ENCODE peak calls at places on chromosomes 16 and 17, in four cellular contexts. F, H, I and J are unnamed samples.

GRCh38 chr17:11643851-11644250 is 45.6 kb downstream of the DNAH9 start:
- DNase-seq in F (no peak), H (no peak), I (no peak), J (no peak)

GRCh38 chr17:30222741-30223175 is 12.7 kb downstream of the SLC6A4 start:
- DNase-seq in F (no peak), H (no peak), I (no peak), J (no peak)

GRCh38 chr17:44210342-44211192 is 8.9 kb downstream of the UBTF start:
- DNase-seq in F (peak), H (peak), I (peak), J (peak)

GRCh38 chr17:80908776-80909175 is 82.9 kb upstream of the CHMP6 start:
- DNase-seq in F (no peak), H (no peak), I (peak), J (peak)

GRCh38 chr17:37259030-37259735 is 116.6 kb upstream of the C17orf78 start:
- DNase-seq in F (no peak), H (no peak), I (no peak), J (no peak)

GRCh38 chr16:280552-280951 is at the start of gene ARHGDIG:
- DNase-seq in F (no peak), H (no peak), I (peak), J (no peak)

GRCh38 chr16:57091990-57092785 is at the start of gene CPNE2:
- DNase-seq in F (no peak), H (peak), I (peak), J (peak)

GRCh38 chr16:24980077-24980793 is 34.9 kb downstream of the ARHGAP17 start:
- DNase-seq in F (no peak), H (no peak), I (peak), J (peak)

GRCh38 chr17:39270923-39271322 is 45.2 kb upstream of the STAC2 start:
- DNase-seq in F (no peak), H (no peak), I (no peak), J (no peak)

GRCh38 chr16:57111420-57111819 is 19.0 kb downstream of the CPNE2 start:
- DNase-seq in F (no peak), H (no peak), I (no peak), J (no peak)

GRCh38 chr17:63998050-63998720 is at the start of gene PRR29:
- DNase-seq in F (no peak), H (peak), I (peak), J (peak)

GRCh38 chr16:54934536-54935410 is 4.1 kb downstream of the IRX5 start:
- DNase-seq in F (no peak), H (no peak), I (peak), J (no peak)

DNA sequence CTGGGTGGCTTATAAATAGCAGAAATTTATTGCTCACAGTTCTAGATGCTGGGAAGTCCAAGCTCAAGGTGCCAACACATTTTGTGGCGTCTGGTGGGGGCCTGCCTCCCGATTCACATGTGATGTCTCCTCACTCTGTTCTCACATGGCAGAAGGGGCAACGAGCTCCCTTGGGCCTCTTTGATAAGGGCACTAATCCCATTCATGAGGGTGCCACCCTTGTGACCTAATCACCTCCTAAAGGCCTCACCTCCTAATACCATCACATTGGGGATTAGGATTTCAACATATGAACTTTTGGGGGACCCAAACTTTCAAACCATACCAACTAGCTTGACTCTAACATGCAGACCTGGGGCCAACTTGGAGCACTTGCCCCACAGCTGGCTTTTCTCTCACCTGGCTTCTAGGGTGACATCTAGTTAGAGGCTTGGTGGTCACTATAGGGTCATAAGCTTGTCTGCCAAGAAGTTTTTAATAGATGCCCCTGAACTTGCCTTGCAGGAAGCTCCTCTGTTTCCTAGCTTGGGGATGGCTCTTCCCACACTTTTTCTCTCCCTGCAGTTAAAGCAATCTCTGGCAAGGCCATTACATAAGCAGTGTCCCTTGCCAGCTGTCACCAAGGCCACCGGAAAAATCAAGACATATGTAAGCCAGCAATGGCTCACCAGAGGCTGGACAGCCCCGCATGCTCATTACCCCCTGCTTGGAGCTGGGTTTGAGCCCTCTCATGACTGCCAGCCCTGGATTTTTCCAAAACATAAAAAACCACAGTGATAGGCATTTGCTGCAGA is 8.4 kb upstream of the MED9 start:
- DNase-seq in F (no peak), H (no peak), I (no peak), J (no peak)
- H3K27ac ChIP-seq in F (no peak), H (no peak), I (no peak), J (no peak)

GRCh38 chr17:75763613-75764416 is 1.2 kb downstream of the GALK1 start:
- DNase-seq in F (no peak), H (no peak), I (peak), J (peak)
- H3K27ac ChIP-seq in F (peak), H (peak), I (peak), J (peak)

GRCh38 chr17:72530409-72530808 is 409.6 kb downstream of the SOX9 start:
- DNase-seq in F (no peak), H (no peak), I (no peak), J (no peak)
- H3K27ac ChIP-seq in F (no peak), H (peak), I (no peak), J (no peak)

DNA sequence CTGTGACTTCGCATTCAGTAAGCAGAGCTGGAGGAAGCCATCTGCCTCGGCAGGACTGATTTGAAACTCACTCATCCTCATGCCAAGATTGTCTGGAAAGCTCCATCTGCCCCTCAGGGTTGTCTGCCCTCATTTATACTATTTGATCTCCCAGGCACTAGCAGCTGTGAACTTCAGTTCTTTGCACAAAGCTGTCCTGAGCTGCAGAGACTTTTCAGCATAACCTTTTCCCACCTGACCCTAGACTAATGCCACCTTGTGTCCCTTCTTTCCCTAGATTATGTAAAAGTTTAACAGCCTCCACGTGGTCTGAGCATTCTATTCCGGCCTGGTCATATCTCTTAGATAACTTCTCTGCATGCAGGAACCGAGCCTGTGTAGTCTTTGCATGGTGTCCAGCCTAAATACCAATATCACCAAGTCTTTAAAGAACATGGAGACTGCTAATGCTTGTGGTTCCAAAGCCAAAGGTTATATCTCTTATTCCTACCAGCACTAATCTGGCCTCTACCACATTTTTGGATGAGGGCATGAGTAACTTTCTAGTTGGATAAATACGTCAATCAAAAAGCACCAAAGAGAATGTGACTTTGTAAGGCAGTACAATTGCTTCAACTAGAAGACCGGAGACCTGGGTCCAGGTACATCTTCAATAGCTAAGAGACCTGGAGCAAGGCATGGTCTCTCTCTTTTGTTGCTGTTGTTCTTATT is 29.1 kb downstream of the STAT5A start:
- DNase-seq in F (no peak), H (no peak), I (no peak), J (no peak)
- H3K27ac ChIP-seq in F (no peak), H (no peak), I (no peak), J (peak)

GRCh38 chr16:83004868-83005652 is 378.3 kb downstream of the CDH13 start:
- DNase-seq in F (no peak), H (no peak), I (no peak), J (no peak)
- H3K27ac ChIP-seq in F (no peak), H (no peak), I (no peak), J (no peak)

GRCh38 chr17:17972126-17972951 is at the start of the genes DRC3 and TOM1L2:
- DNase-seq in F (peak), H (peak), I (peak), J (peak)
- H3K27ac ChIP-seq in F (peak), H (peak), I (peak), J (peak)

GRCh38 chr16:22225060-22225459 is 19.0 kb downstream of the EEF2K start:
- DNase-seq in F (no peak), H (no peak), I (no peak), J (no peak)

GRCh38 chr16:22232277-22233049 is 26.4 kb downstream of the EEF2K start:
- DNase-seq in F (no peak), H (peak), I (no peak), J (peak)

GRCh38 chr16:22233050-22233405 is 26.9 kb downstream of the EEF2K start:
- DNase-seq in F (no peak), H (no peak), I (no peak), J (no peak)

GRCh38 chr16:22229881-22230280 is 23.8 kb downstream of the EEF2K start:
- DNase-seq in F (no peak), H (no peak), I (no peak), J (no peak)
- H3K27ac ChIP-seq in F (peak), H (no peak), I (peak), J (no peak)

GRCh38 chr16:77375396-77375795 is 59.4 kb downstream of the ADAMTS18 start:
- DNase-seq in F (no peak), H (no peak), I (no peak), J (no peak)

GRCh38 chr16:77373726-77374125 is 61.1 kb downstream of the ADAMTS18 start:
- DNase-seq in F (no peak), H (no peak), I (no peak), J (no peak)

GRCh38 chr16:77376358-77376757 is 58.5 kb downstream of the ADAMTS18 start:
- DNase-seq in F (no peak), H (no peak), I (no peak), J (no peak)

DNA sequence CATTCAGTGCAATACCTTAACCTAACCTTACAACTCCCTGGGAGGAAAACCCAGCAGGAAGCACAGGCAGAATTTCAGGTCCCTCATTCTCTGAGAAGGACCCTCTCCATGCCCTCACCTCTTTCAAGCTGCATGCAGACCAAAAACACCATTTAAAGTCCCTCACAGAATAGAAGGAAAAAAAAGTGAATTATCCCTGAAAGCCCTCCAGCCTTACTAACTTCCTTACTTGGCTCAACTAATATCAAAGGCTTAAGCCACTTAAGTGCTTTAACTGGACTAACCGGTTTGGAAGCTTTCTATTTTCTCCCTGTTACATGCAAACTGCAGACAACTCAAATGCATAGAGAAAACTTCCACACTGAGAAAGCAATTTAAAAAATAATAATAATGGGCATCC is 60.5 kb downstream of the ADAMTS18 start:
- DNase-seq in F (no peak), H (no peak), I (no peak), J (no peak)
- H3K27ac ChIP-seq in F (no peak), H (no peak), I (no peak), J (no peak)

DNA sequence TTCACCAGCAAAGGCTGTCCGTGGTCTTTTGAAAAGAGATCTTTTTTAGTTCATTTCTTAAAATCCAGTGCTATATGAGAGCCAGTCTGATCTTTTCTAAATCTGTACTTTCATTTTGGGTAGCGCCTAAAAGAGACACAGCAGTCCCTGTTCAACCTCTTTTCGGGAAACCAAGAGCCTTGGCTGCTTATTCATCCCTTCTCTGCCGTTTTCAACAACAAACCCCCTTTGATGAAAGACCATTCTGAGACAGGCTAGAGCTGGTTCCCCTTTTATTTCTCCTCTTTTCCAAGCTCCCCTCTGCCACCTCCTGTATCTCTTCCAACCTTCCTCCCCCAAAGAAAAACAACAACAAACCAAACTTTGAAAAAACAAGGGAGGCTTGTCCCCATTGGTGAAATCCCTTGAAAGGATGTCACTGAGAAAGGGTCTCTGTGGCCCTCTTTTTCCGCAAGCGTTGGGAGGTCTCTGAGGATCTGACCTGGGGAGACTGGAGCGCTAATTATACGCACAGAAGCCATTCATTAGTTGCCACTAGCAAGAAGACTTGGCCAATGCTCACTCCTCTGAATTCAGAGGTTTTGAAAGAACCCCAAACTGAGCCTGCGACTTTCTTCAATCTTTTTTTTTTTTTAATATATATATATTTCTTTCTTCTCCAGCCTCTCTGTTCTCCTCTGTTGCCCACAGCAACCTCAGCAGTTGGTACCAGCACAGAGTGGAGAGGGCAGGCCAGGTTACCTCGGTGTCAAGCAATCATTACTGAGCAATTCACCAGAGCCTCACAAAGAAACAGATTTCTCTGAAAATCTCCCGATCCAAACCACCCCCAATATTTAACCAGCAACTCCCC is 101.4 kb downstream of the PITPNC1 start:
- DNase-seq in F (no peak), H (no peak), I (no peak), J (no peak)
- H3K27ac ChIP-seq in F (peak), H (peak), I (peak), J (no peak)

GRCh38 chr17:47624727-47625068 is 25.0 kb upstream of the KPNB1 start:
- DNase-seq in F (no peak), H (no peak), I (no peak), J (no peak)
- H3K27ac ChIP-seq in F (no peak), H (no peak), I (no peak), J (no peak)